ENCODE peak calls at places on chromosomes 11 and 22, in four cellular contexts. One of them, this sample, is unnamed. For H3K4me1, the result is how much of the 10 kb centered on the place peaks cover.

GRCh38 chr22:34847072-34847471 is 218.9 kb upstream of the ISX start:
- DNase-seq in IMR-90: no peak
- DNase-seq in mesendoderm: peak
- DNase-seq in H1: no peak
- DNase-seq in this sample: no peak

GRCh38 chr11:68212421-68213134 is 518 bp downstream of the KMT5B start:
- DNase-seq in IMR-90: peak
- DNase-seq in mesendoderm: peak
- DNase-seq in H1: no peak
- DNase-seq in this sample: peak

GRCh38 chr11:47257518-47258316 is at the start of gene NR1H3:
- DNase-seq in IMR-90: peak
- DNase-seq in mesendoderm: peak
- DNase-seq in H1: no peak
- DNase-seq in this sample: peak

GRCh38 chr11:3164540-3165151 is 464 bp downstream of the OSBPL5 start:
- DNase-seq in IMR-90: no peak
- DNase-seq in mesendoderm: peak
- DNase-seq in H1: no peak
- DNase-seq in this sample: no peak

GRCh38 chr22:48173061-48173849 is 1410.8 kb downstream of the TBC1D22A start:
- DNase-seq in IMR-90: no peak
- DNase-seq in mesendoderm: no peak
- DNase-seq in H1: no peak
- DNase-seq in this sample: no peak

GRCh38 chr11:78313898-78314297 is 103.7 kb downstream of the GAB2 start:
- DNase-seq in IMR-90: peak
- DNase-seq in mesendoderm: no peak
- DNase-seq in H1: no peak
- DNase-seq in this sample: no peak

GRCh38 chr11:59179121-59179520 is 7.2 kb downstream of the DTX4 start:
- DNase-seq in IMR-90: no peak
- DNase-seq in mesendoderm: no peak
- DNase-seq in H1: no peak
- DNase-seq in this sample: no peak

GRCh38 chr22:47929073-47929472 is 1166.6 kb downstream of the TBC1D22A start:
- DNase-seq in IMR-90: no peak
- DNase-seq in mesendoderm: no peak
- DNase-seq in H1: no peak
- DNase-seq in this sample: no peak

GRCh38 chr11:116879789-116880402 is 42.5 kb upstream of the APOA1 start:
- DNase-seq in IMR-90: peak
- DNase-seq in mesendoderm: peak
- DNase-seq in H1: no peak
- DNase-seq in this sample: no peak

GRCh38 chr11:57349491-57350274 is 11.5 kb downstream of the P2RX3 start:
- DNase-seq in IMR-90: peak
- DNase-seq in mesendoderm: peak
- DNase-seq in H1: no peak
- DNase-seq in this sample: peak

GRCh38 chr11:3153291-3153861 is 11.7 kb downstream of the OSBPL5 start:
- DNase-seq in IMR-90: peak
- DNase-seq in mesendoderm: peak
- DNase-seq in H1: no peak
- DNase-seq in this sample: no peak

GRCh38 chr11:132257861-132258260 is 887.4 kb downstream of the NTM start:
- DNase-seq in IMR-90: no peak
- DNase-seq in mesendoderm: no peak
- DNase-seq in H1: no peak
- DNase-seq in this sample: no peak

GRCh38 chr22:27407369-27407985 is 394.1 kb downstream of the MN1 start:
- DNase-seq in IMR-90: no peak
- DNase-seq in mesendoderm: no peak
- DNase-seq in H1: no peak
- DNase-seq in this sample: no peak

GRCh38 chr11:110606415-110606814 is 105.8 kb downstream of the ARHGAP20 start:
- DNase-seq in IMR-90: no peak
- DNase-seq in mesendoderm: peak
- DNase-seq in H1: peak
- DNase-seq in this sample: no peak

GRCh38 chr11:85805387-85805786 is 5.6 kb downstream of the SYTL2 start:
- DNase-seq in IMR-90: peak
- DNase-seq in mesendoderm: no peak
- DNase-seq in H1: no peak
- DNase-seq in this sample: no peak

GRCh38 chr11:47460571-47461235 is 11.8 kb upstream of the RAPSN start:
- DNase-seq in IMR-90: peak
- DNase-seq in mesendoderm: no peak
- DNase-seq in H1: no peak
- DNase-seq in this sample: no peak

GRCh38 chr22:29784451-29785361 is 17.5 kb downstream of the UQCR10 start:
- DNase-seq in IMR-90: peak
- DNase-seq in mesendoderm: no peak
- DNase-seq in H1: no peak
- DNase-seq in this sample: no peak

GRCh38 chr22:38569181-38569971 is 607 bp downstream of the DMC1 start:
- DNase-seq in IMR-90: no peak
- DNase-seq in mesendoderm: no peak
- DNase-seq in H1: no peak
- DNase-seq in this sample: no peak

GRCh38 chr11:86737752-86738151 is 62.6 kb upstream of the PRSS23 start:
- DNase-seq in IMR-90: peak
- DNase-seq in mesendoderm: no peak
- DNase-seq in H1: no peak
- DNase-seq in this sample: no peak

GRCh38 chr11:65623177-65623576 is 7.6 kb downstream of the PCNX3 start:
- DNase-seq in IMR-90: no peak
- DNase-seq in mesendoderm: no peak
- DNase-seq in H1: no peak
- DNase-seq in this sample: no peak

GRCh38 chr22:20582520-20583361 is 75.3 kb downstream of the MED15 start:
- DNase-seq in IMR-90: no peak
- DNase-seq in mesendoderm: no peak
- DNase-seq in H1: no peak
- DNase-seq in this sample: peak

GRCh38 chr22:37482244-37482643 is 3.9 kb downstream of the MFNG start:
- DNase-seq in IMR-90: peak
- DNase-seq in mesendoderm: no peak
- DNase-seq in H1: no peak
- DNase-seq in this sample: no peak
- H3K4me1 ChIP-seq in IMR-90: under half
- H3K4me1 ChIP-seq in mesendoderm: under half
- H3K4me1 ChIP-seq in H1: under half
- H3K4me1 ChIP-seq in this sample: under half

GRCh38 chr11:1925373-1926155 is 6.1 kb downstream of the TNNT3 start:
- DNase-seq in IMR-90: no peak
- DNase-seq in mesendoderm: no peak
- DNase-seq in H1: no peak
- DNase-seq in this sample: no peak
- H3K56ac ChIP-seq in IMR-90: no peak
- H3K56ac ChIP-seq in mesendoderm: no peak
- H3K56ac ChIP-seq in H1: no peak
- H3K56ac ChIP-seq in this sample: no peak

GRCh38 chr11:72141066-72141465 is 5.5 kb downstream of the FOLR3 start:
- DNase-seq in IMR-90: peak
- DNase-seq in mesendoderm: no peak
- DNase-seq in H1: no peak
- DNase-seq in this sample: no peak
- H3K4me1 ChIP-seq in IMR-90: under half
- H3K4me1 ChIP-seq in mesendoderm: under half
- H3K4me1 ChIP-seq in H1: under half
- H3K4me1 ChIP-seq in this sample: under half

GRCh38 chr11:9573775-9574555 is 495 bp downstream of the WEE1 start:
- DNase-seq in IMR-90: no peak
- DNase-seq in mesendoderm: no peak
- DNase-seq in H1: no peak
- DNase-seq in this sample: no peak
- H3K56ac ChIP-seq in IMR-90: peak
- H3K56ac ChIP-seq in mesendoderm: peak
- H3K56ac ChIP-seq in H1: peak
- H3K56ac ChIP-seq in this sample: no peak

DNA sequence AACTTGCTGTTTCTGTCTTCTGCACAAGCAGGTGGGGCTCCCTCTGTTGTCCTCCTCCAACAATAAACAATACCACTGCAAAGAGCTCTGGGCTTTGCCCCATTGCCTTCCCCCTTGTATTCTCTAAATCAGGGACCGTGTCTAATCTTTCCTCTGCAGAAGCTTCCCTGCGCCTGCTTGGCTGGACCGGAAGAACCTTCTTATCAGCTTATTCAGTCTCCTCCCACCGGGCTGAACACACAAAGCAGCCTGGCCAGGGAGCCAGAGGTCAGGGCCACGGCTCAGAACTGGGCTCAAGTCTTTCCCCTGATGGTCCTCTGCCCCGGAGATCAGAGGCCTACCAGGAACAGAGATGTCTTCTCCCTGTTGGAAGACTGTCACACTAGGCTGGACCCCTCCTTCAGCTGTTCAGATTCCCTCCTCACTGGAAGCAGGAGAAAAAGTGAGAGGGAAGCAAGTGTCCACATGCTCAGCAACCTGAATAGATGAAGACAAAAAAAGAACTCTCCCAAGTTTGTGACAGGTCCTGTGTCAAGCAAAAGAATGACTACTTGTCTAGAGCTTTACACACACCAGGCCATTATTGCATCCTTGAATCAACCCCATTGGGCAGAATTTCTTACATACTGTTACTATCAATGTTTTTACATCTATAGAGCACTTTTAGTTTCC is 63.7 kb downstream of the RAB30 start:
- DNase-seq in IMR-90: peak
- DNase-seq in mesendoderm: peak
- DNase-seq in H1: no peak
- DNase-seq in this sample: no peak
- H3K4me1 ChIP-seq in IMR-90: under half
- H3K4me1 ChIP-seq in mesendoderm: under half
- H3K4me1 ChIP-seq in H1: under half
- H3K4me1 ChIP-seq in this sample: under half

GRCh38 chr11:15580056-15580774 is 465.5 kb downstream of the INSC start:
- DNase-seq in IMR-90: no peak
- DNase-seq in mesendoderm: no peak
- DNase-seq in H1: no peak
- DNase-seq in this sample: no peak

GRCh38 chr11:15585587-15586331 is 471.0 kb downstream of the INSC start:
- DNase-seq in IMR-90: no peak
- DNase-seq in mesendoderm: no peak
- DNase-seq in H1: no peak
- DNase-seq in this sample: no peak

GRCh38 chr11:15580775-15581095 is 466.0 kb downstream of the INSC start:
- DNase-seq in IMR-90: no peak
- DNase-seq in mesendoderm: no peak
- DNase-seq in H1: no peak
- DNase-seq in this sample: no peak

GRCh38 chr11:15587059-15587458 is 472.3 kb downstream of the INSC start:
- DNase-seq in IMR-90: no peak
- DNase-seq in mesendoderm: no peak
- DNase-seq in H1: no peak
- DNase-seq in this sample: no peak

DNA sequence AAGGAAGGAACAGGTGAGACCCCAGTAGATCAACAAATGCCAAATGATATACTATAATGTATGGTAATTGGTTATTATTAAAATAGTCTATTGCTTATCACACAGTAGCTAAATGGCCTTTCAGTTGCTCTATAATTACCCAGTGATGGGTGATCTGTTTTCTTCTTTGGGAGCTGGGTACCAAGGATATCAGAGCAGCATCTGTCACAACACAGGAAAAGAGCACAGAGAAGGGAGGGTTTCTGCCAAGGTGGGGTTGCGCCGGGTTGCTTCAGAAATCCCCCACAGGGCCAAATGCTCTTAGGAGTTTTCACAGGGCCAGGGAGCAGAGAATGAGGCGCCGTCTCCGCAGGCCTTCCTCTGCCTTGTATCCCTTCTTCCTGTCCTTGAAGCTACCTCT is 469.4 kb downstream of the INSC start:
- DNase-seq in IMR-90: no peak
- DNase-seq in mesendoderm: no peak
- DNase-seq in H1: no peak
- DNase-seq in this sample: no peak
- H3K56ac ChIP-seq in IMR-90: no peak
- H3K56ac ChIP-seq in mesendoderm: no peak
- H3K56ac ChIP-seq in H1: no peak
- H3K56ac ChIP-seq in this sample: no peak

DNA sequence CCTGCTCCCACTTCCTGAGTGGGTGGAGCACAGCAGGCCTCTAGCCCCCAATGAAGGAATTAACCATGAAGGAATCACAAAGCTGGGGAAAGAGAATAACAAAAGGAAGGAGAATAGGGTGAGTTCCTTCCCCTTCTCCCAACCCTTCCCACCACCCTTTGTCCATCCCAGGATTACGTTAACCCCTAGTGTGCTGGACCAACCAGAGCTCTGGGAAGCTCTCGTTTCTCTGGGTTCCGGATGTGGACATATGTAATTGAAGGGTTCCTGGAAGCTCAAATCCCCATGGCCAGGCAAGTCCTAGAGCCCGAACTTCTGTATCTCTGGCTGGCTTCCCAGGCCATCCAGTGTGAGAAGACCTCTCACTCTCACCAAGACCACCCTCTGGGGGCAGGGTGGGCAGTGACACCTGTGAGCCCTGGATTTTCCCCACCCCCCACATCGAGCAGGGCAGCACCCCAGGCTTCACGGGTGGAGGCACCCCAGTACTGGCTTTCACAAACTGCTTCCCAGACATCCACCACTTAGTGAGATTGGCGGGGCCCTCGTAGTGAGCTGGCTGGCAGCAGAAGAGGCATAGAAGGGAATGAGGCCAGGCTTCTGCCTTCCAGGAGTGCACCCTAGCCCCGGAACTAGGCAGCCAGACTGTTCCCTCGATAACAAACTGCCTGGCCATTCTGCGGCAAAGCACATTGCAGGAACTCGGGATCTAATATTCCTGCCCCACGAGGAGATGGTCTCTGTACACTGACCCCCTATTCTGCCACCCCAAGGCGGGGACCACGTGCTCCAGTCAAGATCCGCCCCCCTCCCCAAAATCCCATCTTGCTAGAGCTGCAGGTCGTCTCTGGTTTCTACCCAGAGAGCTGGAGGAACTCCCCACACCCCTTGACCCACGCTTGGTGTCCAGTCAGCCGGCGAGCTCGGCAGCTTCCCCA is 2.1 kb downstream of the NECTIN1 start:
- DNase-seq in IMR-90: no peak
- DNase-seq in mesendoderm: peak
- DNase-seq in H1: no peak
- DNase-seq in this sample: peak
- H3K4me1 ChIP-seq in IMR-90: under half
- H3K4me1 ChIP-seq in mesendoderm: under half
- H3K4me1 ChIP-seq in H1: under half
- H3K4me1 ChIP-seq in this sample: under half

GRCh38 chr11:24086921-24087320 is 409.9 kb upstream of the LUZP2 start:
- DNase-seq in IMR-90: no peak
- DNase-seq in mesendoderm: no peak
- DNase-seq in H1: no peak
- DNase-seq in this sample: no peak

GRCh38 chr11:24093410-24093809 is 403.4 kb upstream of the LUZP2 start:
- DNase-seq in IMR-90: no peak
- DNase-seq in mesendoderm: no peak
- DNase-seq in H1: no peak
- DNase-seq in this sample: no peak

GRCh38 chr11:24091594-24091993 is 405.3 kb upstream of the LUZP2 start:
- DNase-seq in IMR-90: no peak
- DNase-seq in mesendoderm: no peak
- DNase-seq in H1: no peak
- DNase-seq in this sample: no peak
- H3K56ac ChIP-seq in IMR-90: no peak
- H3K56ac ChIP-seq in mesendoderm: no peak
- H3K56ac ChIP-seq in H1: no peak
- H3K56ac ChIP-seq in this sample: no peak

GRCh38 chr22:17235861-17236260 is 16.6 kb upstream of the ADA2 start:
- DNase-seq in IMR-90: no peak
- DNase-seq in mesendoderm: no peak
- DNase-seq in H1: no peak
- DNase-seq in this sample: no peak
- H3K4me1 ChIP-seq in IMR-90: under half
- H3K4me1 ChIP-seq in mesendoderm: under half
- H3K4me1 ChIP-seq in H1: under half
- H3K4me1 ChIP-seq in this sample: under half